ENCODE peak calls at places on chromosome 16, in seven cellular contexts. One of them, this sample, is unnamed.

GRCh38 chr16:85138825-85139627 is 26.8 kb upstream of the CIBAR2 start:
- DNase-seq in CD4-positive, alpha-beta T cell: no peak
- DNase-seq in spleen: no peak
- DNase-seq in body of pancreas: peak
- DNase-seq in foreskin fibroblast: no peak
- DNase-seq in A549: no peak
- DNase-seq in RWPE1: no peak
- DNase-seq in this sample: no peak

GRCh38 chr16:67226295-67226803 is 581 bp upstream of the TMEM208 start:
- DNase-seq in spleen: no peak
- DNase-seq in RWPE1: no peak
- DNase-seq in body of pancreas: no peak
- DNase-seq in A549: no peak
- DNase-seq in CD4-positive, alpha-beta T cell: no peak
- DNase-seq in foreskin fibroblast: no peak
- DNase-seq in this sample: no peak

GRCh38 chr16:82585675-82586074 is 41.1 kb upstream of the CDH13 start:
- DNase-seq in RWPE1: no peak
- DNase-seq in CD4-positive, alpha-beta T cell: no peak
- DNase-seq in body of pancreas: no peak
- DNase-seq in foreskin fibroblast: no peak
- DNase-seq in A549: no peak
- DNase-seq in spleen: no peak
- DNase-seq in this sample: peak

GRCh38 chr16:73382921-73383594 is 335.1 kb upstream of the ZFHX3 start:
- DNase-seq in body of pancreas: no peak
- DNase-seq in spleen: no peak
- DNase-seq in A549: no peak
- DNase-seq in foreskin fibroblast: no peak
- DNase-seq in CD4-positive, alpha-beta T cell: no peak
- DNase-seq in RWPE1: no peak
- DNase-seq in this sample: no peak

GRCh38 chr16:19393226-19394074 is 24.2 kb upstream of the TMC5 start:
- DNase-seq in A549: peak
- DNase-seq in spleen: no peak
- DNase-seq in body of pancreas: no peak
- DNase-seq in RWPE1: no peak
- DNase-seq in CD4-positive, alpha-beta T cell: no peak
- DNase-seq in foreskin fibroblast: no peak
- DNase-seq in this sample: peak

GRCh38 chr16:7509919-7510705 is 177.5 kb downstream of the RBFOX1 start:
- DNase-seq in RWPE1: no peak
- DNase-seq in foreskin fibroblast: no peak
- DNase-seq in spleen: no peak
- DNase-seq in CD4-positive, alpha-beta T cell: no peak
- DNase-seq in body of pancreas: no peak
- DNase-seq in A549: no peak
- DNase-seq in this sample: no peak

GRCh38 chr16:83954577-83955016 is 1.6 kb downstream of the OSGIN1 start:
- DNase-seq in body of pancreas: peak
- DNase-seq in CD4-positive, alpha-beta T cell: no peak
- DNase-seq in spleen: peak
- DNase-seq in A549: peak
- DNase-seq in foreskin fibroblast: peak
- DNase-seq in RWPE1: peak
- DNase-seq in this sample: peak

GRCh38 chr16:84548971-84549844 is 44.7 kb upstream of the MEAK7 start:
- DNase-seq in A549: no peak
- DNase-seq in foreskin fibroblast: no peak
- DNase-seq in spleen: peak
- DNase-seq in CD4-positive, alpha-beta T cell: peak
- DNase-seq in RWPE1: no peak
- DNase-seq in body of pancreas: no peak
- DNase-seq in this sample: no peak

GRCh38 chr16:89764711-89765201 is 43.4 kb downstream of the ZNF276 start:
- DNase-seq in body of pancreas: peak
- DNase-seq in spleen: peak
- DNase-seq in CD4-positive, alpha-beta T cell: peak
- DNase-seq in foreskin fibroblast: no peak
- DNase-seq in RWPE1: no peak
- DNase-seq in A549: no peak
- DNase-seq in this sample: no peak

GRCh38 chr16:71460246-71460645 is 1.8 kb downstream of the ZNF23 start:
- DNase-seq in RWPE1: peak
- DNase-seq in A549: no peak
- DNase-seq in CD4-positive, alpha-beta T cell: no peak
- DNase-seq in foreskin fibroblast: peak
- DNase-seq in spleen: no peak
- DNase-seq in body of pancreas: no peak
- DNase-seq in this sample: no peak

GRCh38 chr16:89308391-89309333 is 91.2 kb downstream of the ZNF778 start:
- DNase-seq in body of pancreas: no peak
- DNase-seq in foreskin fibroblast: no peak
- DNase-seq in A549: no peak
- DNase-seq in RWPE1: no peak
- DNase-seq in spleen: peak
- DNase-seq in CD4-positive, alpha-beta T cell: peak
- DNase-seq in this sample: no peak

GRCh38 chr16:48517493-48517892 is 92.5 kb downstream of the N4BP1 start:
- DNase-seq in foreskin fibroblast: no peak
- DNase-seq in RWPE1: no peak
- DNase-seq in spleen: peak
- DNase-seq in A549: no peak
- DNase-seq in CD4-positive, alpha-beta T cell: no peak
- DNase-seq in body of pancreas: no peak
- DNase-seq in this sample: no peak

GRCh38 chr16:11060856-11061255 is 116.5 kb downstream of the CLEC16A start:
- DNase-seq in body of pancreas: no peak
- DNase-seq in foreskin fibroblast: no peak
- DNase-seq in A549: no peak
- DNase-seq in spleen: no peak
- DNase-seq in RWPE1: no peak
- DNase-seq in CD4-positive, alpha-beta T cell: no peak
- DNase-seq in this sample: no peak

GRCh38 chr16:13702614-13703013 is 217.3 kb upstream of the ERCC4 start:
- DNase-seq in RWPE1: no peak
- DNase-seq in A549: no peak
- DNase-seq in spleen: no peak
- DNase-seq in CD4-positive, alpha-beta T cell: no peak
- DNase-seq in foreskin fibroblast: no peak
- DNase-seq in body of pancreas: peak
- DNase-seq in this sample: no peak

GRCh38 chr16:66970775-66971725 is 10.0 kb downstream of the CES3 start:
- DNase-seq in A549: peak
- DNase-seq in body of pancreas: peak
- DNase-seq in spleen: no peak
- DNase-seq in foreskin fibroblast: peak
- DNase-seq in RWPE1: peak
- DNase-seq in CD4-positive, alpha-beta T cell: no peak
- DNase-seq in this sample: peak

GRCh38 chr16:57834936-57835335 is 32.6 kb upstream of the KIFC3 start:
- DNase-seq in RWPE1: peak
- DNase-seq in foreskin fibroblast: peak
- DNase-seq in CD4-positive, alpha-beta T cell: no peak
- DNase-seq in spleen: no peak
- DNase-seq in body of pancreas: no peak
- DNase-seq in A549: peak
- DNase-seq in this sample: peak

GRCh38 chr16:27826081-27826892 is 237.2 kb downstream of the GSG1L start:
- DNase-seq in CD4-positive, alpha-beta T cell: no peak
- DNase-seq in RWPE1: no peak
- DNase-seq in foreskin fibroblast: no peak
- DNase-seq in spleen: peak
- DNase-seq in body of pancreas: no peak
- DNase-seq in A549: no peak
- DNase-seq in this sample: no peak

DNA sequence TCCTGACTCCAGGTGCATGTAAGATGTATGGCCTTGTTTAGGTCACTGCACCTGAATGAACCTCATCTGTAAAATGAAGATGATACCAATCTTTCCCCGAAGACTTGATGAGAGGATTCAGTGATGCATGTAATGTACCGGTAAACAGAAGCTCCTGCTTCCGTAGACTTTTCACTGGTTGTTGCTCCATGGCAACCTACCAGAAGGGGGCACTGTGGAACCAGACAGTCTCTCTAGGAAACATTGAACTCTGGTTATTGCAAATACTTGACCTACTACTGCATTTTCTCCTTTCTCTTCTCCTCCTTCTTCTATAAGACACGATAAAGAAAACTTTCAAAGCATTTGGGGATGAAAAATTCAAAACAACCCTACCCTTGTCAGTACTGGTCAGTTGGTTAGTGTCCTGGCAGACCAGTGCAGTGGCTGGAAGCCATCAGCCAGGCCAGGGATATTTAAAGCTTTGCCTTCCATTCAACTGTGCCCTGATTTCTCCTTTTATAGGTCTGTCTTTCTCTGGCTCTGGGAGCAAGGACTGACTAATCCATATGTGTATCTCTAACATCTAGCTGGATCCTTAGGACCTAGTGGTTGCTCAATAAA is 667.4 kb upstream of the SALL1 start:
- DNase-seq in spleen: no peak
- DNase-seq in foreskin fibroblast: peak
- DNase-seq in CD4-positive, alpha-beta T cell: no peak
- DNase-seq in body of pancreas: peak
- DNase-seq in RWPE1: no peak
- DNase-seq in A549: peak
- DNase-seq in this sample: peak
- TF ChIP-seq CTCF in spleen: peak
- TF ChIP-seq CTCF in foreskin fibroblast: peak
- TF ChIP-seq CTCF in CD4-positive, alpha-beta T cell: no peak
- TF ChIP-seq CTCF in body of pancreas: peak
- TF ChIP-seq CTCF in RWPE1: no peak
- TF ChIP-seq CTCF in A549: peak
- TF ChIP-seq CTCF in this sample: peak

GRCh38 chr16:47143677-47144558 is at the start of gene NETO2:
- DNase-seq in RWPE1: peak
- DNase-seq in A549: peak
- DNase-seq in spleen: peak
- DNase-seq in body of pancreas: peak
- DNase-seq in CD4-positive, alpha-beta T cell: peak
- DNase-seq in foreskin fibroblast: peak
- DNase-seq in this sample: peak

GRCh38 chr16:47143329-47143676 is 442 bp downstream of the NETO2 start:
- DNase-seq in CD4-positive, alpha-beta T cell: peak
- DNase-seq in spleen: peak
- DNase-seq in A549: peak
- DNase-seq in body of pancreas: peak
- DNase-seq in RWPE1: peak
- DNase-seq in foreskin fibroblast: peak
- DNase-seq in this sample: peak

GRCh38 chr16:47142469-47143328 is 1.0 kb downstream of the NETO2 start:
- DNase-seq in foreskin fibroblast: peak
- DNase-seq in spleen: peak
- DNase-seq in A549: peak
- DNase-seq in RWPE1: peak
- DNase-seq in body of pancreas: peak
- DNase-seq in CD4-positive, alpha-beta T cell: no peak
- DNase-seq in this sample: peak

GRCh38 chr16:47140686-47141085 is 3.1 kb downstream of the NETO2 start:
- DNase-seq in spleen: no peak
- DNase-seq in RWPE1: no peak
- DNase-seq in A549: no peak
- DNase-seq in foreskin fibroblast: no peak
- DNase-seq in body of pancreas: no peak
- DNase-seq in CD4-positive, alpha-beta T cell: no peak
- DNase-seq in this sample: no peak

GRCh38 chr16:47141773-47142468 is 1.8 kb downstream of the NETO2 start:
- DNase-seq in CD4-positive, alpha-beta T cell: peak
- DNase-seq in body of pancreas: peak
- DNase-seq in A549: peak
- DNase-seq in RWPE1: peak
- DNase-seq in spleen: peak
- DNase-seq in foreskin fibroblast: peak
- DNase-seq in this sample: peak
- TF ChIP-seq CTCF in CD4-positive, alpha-beta T cell: peak
- TF ChIP-seq CTCF in body of pancreas: peak
- TF ChIP-seq CTCF in A549: peak
- TF ChIP-seq CTCF in RWPE1: peak
- TF ChIP-seq CTCF in spleen: peak
- TF ChIP-seq CTCF in foreskin fibroblast: peak
- TF ChIP-seq CTCF in this sample: peak

DNA sequence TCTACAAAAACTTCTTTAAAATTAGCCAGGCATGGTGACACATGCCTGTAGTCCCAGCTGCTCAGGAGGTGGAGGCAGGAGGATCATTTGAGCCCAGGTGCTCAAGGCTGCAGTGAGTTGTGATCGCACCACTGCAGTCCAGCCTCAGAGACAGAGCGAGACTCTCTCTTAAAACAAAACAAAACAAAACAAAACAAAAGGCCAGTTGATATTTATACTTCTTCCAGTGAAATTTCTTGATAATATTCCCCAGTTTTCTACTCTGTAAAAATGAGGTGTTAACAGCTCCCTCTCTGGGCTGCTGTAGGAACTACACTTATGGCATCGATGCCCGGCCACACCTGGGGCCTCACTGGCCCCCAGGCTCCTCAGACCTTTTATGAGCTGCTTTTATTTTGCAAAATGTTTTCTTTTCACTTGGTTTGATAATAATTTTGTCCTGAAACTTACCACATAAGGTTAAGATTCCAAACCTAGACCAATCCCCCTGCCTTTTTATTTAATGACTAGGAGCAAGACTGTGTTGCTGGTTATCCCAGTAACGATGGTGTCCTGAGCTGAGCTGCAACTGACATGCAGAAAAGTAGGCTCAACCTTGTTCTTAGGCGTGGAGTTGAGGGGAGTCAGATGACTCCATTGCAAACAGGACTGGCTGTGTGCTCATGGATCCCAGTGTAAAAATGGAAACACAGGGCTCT is 17.6 kb downstream of the MAPK8IP3 start:
- DNase-seq in RWPE1: no peak
- DNase-seq in CD4-positive, alpha-beta T cell: peak
- DNase-seq in body of pancreas: peak
- DNase-seq in spleen: no peak
- DNase-seq in A549: peak
- DNase-seq in foreskin fibroblast: peak
- DNase-seq in this sample: peak
- TF ChIP-seq CTCF in RWPE1: peak
- TF ChIP-seq CTCF in CD4-positive, alpha-beta T cell: peak
- TF ChIP-seq CTCF in body of pancreas: peak
- TF ChIP-seq CTCF in spleen: peak
- TF ChIP-seq CTCF in A549: peak
- TF ChIP-seq CTCF in foreskin fibroblast: peak
- TF ChIP-seq CTCF in this sample: peak

GRCh38 chr16:68707341-68708152 is 29.5 kb upstream of the CDH1 start:
- DNase-seq in foreskin fibroblast: no peak
- DNase-seq in spleen: no peak
- DNase-seq in RWPE1: peak
- DNase-seq in CD4-positive, alpha-beta T cell: no peak
- DNase-seq in A549: peak
- DNase-seq in body of pancreas: peak
- DNase-seq in this sample: peak
- TF ChIP-seq CTCF in foreskin fibroblast: no peak
- TF ChIP-seq CTCF in spleen: no peak
- TF ChIP-seq CTCF in RWPE1: peak
- TF ChIP-seq CTCF in CD4-positive, alpha-beta T cell: no peak
- TF ChIP-seq CTCF in A549: no peak
- TF ChIP-seq CTCF in body of pancreas: no peak
- TF ChIP-seq CTCF in this sample: peak

This sample was measured in brain microvascular endothelial cell.